ENCODE peak calls at places on chromosomes 6 and 20, in six cellular contexts. K, Z, A, G, Y and N are unnamed samples.

GRCh38 chr6:55603987-55604386 is 25.0 kb upstream of the HMGCLL1 start:
- DNase-seq in A (no peak), K (no peak), G (no peak), Y (no peak), Z (no peak), N (no peak)

GRCh38 chr6:105192707-105193465 is 13.1 kb upstream of the POPDC3 start:
- DNase-seq in Y (no peak), A (no peak), G (no peak), Z (no peak), K (no peak), N (no peak)

GRCh38 chr6:11950109-11950508 is 62.0 kb upstream of the HIVEP1 start:
- DNase-seq in Y (no peak), G (no peak), K (no peak), Z (no peak), A (no peak), N (no peak)

GRCh38 chr20:48039514-48039913 is 254.2 kb upstream of the SULF2 start:
- DNase-seq in A (no peak), Y (no peak), G (no peak), K (no peak), Z (no peak), N (no peak)

GRCh38 chr20:23826541-23827018 is at the start of gene CST2:
- DNase-seq in G (no peak), A (no peak), Z (no peak), K (no peak), Y (no peak), N (no peak)

GRCh38 chr6:80179691-80180090 is 73.2 kb downstream of the BCKDHB start:
- DNase-seq in Y (no peak), A (no peak), G (no peak), Z (no peak), K (no peak), N (no peak)

GRCh38 chr6:30129818-30130679 is 5.9 kb upstream of the TRIM40 start:
- DNase-seq in G (no peak), A (no peak), Z (no peak), K (no peak), Y (no peak), N (no peak)

GRCh38 chr20:54086444-54087134 is 16.2 kb upstream of the BCAS1 start:
- DNase-seq in Y (no peak), A (no peak), Z (no peak), G (no peak), K (no peak), N (no peak)

GRCh38 chr20:18004389-18005031 is 35.7 kb downstream of the MGME1 start:
- DNase-seq in A (peak; percentile 60), G (no peak), K (no peak), Y (no peak), Z (no peak), N (no peak)

GRCh38 chr6:20830576-20830975 is 296.3 kb downstream of the CDKAL1 start:
- DNase-seq in A (no peak), K (no peak), Y (no peak), Z (no peak), G (no peak), N (no peak)

DNA sequence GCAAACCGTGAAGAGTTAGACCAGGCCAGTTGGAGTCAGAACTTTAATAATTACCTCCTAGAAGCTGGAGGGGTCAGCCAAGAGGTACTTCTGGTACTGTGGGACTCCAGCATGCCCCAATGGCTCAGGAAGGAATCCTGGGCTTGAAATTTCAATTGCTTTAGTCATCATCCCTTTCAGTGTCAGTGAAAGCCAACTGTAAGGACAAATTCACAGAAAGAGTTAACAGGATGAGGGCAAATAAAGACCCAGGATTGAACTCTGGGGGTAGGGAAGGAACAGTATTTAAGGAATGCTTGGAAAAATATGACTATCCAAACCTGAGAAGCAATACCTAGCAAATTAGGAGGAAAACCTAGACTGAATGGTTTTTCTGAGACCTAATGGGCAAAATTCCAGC is 735.1 kb upstream of the MARCKS start:
- DNase-seq in A (no peak), K (no peak), Y (no peak), G (no peak), Z (no peak), N (no peak)
- TF ChIP-seq CTCF in A (no peak), K (peak; percentile 29), Y (no peak), G (no peak), Z (peak; percentile 7), N (no peak)

DNA sequence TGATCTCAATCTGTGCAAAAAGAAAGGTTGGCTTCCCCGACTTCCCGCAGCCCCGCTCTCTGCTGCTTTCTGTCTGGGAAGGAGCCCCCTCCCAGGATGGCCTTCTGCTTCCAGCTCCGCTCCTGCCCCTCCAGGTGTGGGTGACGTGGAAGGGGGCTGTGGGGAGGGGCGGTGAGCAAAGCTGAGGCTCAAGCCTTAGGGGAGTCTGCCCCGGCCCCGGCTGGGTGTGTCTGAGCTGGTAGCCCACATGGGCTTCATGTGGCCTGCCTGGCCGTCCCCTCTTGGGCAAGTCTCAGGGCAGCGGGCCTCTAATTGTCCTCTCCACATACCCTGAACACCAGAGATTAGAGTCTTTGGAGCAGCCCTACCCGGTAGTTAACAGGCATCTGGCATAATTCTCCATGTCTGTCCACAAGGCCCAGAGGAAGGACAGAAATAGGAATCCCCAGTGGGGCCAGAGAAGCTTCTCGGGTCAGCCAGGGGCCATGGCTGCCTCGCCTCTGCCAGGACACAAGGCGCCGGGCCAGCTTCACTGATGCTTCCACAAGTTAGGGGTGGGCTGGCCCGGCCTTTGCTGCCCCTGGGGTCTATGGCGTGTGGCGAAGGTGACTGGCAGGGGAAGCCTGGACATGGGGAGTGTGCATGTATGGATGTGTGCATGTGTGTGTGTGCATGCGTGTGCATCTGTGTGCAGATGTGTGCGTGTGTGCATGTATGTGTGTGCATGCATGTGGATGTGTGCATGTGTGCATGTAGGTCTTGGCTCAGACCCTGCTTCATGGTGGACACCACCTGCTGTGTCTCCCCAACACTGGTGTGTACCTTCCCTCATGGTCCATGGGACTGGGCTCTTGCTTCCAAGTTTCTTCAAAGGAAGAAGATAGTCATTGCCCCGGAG is 24.1 kb downstream of the FRMD1 start:
- DNase-seq in K (peak; percentile 81), Y (no peak), Z (no peak), G (no peak), A (peak; percentile 65), N (peak; percentile 86)
- H3K27me3 ChIP-seq in K (no peaks in the 10 kb centered on the region), Y (no peaks in the 10 kb centered on the region), Z (no peaks in the 10 kb centered on the region), G (no peaks in the 10 kb centered on the region), A (no peaks in the 10 kb centered on the region), N (no peaks in the 10 kb centered on the region)

GRCh38 chr6:157221049-157221816 is 102.1 kb downstream of the TMEM242 start:
- DNase-seq in Z (peak; percentile 80), G (peak; percentile 94), A (peak; percentile 88), K (peak; percentile 84), Y (peak; percentile 72), N (peak; percentile 73)
- TF ChIP-seq CTCF in Z (no peak), G (peak; percentile 39), A (no peak), K (peak; percentile 41), Y (peak; percentile 32), N (peak; percentile 45)

GRCh38 chr20:43238833-43239232 is 49.1 kb upstream of the PTPRT start:
- DNase-seq in Z (peak; percentile 48), K (no peak), A (no peak), Y (no peak), G (no peak), N (no peak)
- H3K27me3 ChIP-seq in Z (no peaks in the 10 kb centered on the region), K (peaks cover 86% of the 10 kb centered on the region), A (no peaks in the 10 kb centered on the region), Y (no peaks in the 10 kb centered on the region), G (no peaks in the 10 kb centered on the region), N (peaks cover 9% of the 10 kb centered on the region)

GRCh38 chr6:106609699-106610098 is 19.6 kb downstream of the RTN4IP1 start:
- DNase-seq in K (no peak), Z (no peak), G (peak; percentile 44), Y (no peak), A (peak; percentile 60), N (no peak)
- TF ChIP-seq CTCF in K (no peak), Z (peak; percentile 50), G (peak; percentile 57), Y (no peak), A (peak; percentile 20), N (no peak)

DNA sequence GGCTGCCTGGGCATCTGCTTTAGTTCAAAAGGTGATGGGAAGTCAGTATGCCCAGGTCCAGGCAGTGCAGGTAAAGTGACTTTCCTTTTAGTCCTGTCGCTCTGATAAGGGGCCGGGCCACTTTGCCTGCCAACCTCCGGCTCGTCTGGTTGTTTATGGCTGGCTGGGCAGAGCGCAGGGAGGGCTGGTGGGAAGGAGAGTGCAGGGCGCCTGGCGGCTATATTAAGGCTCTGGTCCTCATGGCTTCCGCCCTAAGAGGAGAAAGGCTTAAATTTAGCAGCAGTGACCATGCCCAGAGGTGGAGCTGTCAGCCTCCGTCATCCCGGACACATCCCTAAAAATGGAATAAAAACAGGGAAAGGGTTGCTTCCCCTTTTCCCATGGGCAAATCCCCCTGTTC is 14.6 kb downstream of the GATA5 start:
- DNase-seq in Y (no peak), K (peak; percentile 44), Z (no peak), A (no peak), G (no peak), N (peak; percentile 47)
- H3K27me3 ChIP-seq in Y (no peaks in the 10 kb centered on the region), K (peaks cover 47% of the 10 kb centered on the region), Z (no peaks in the 10 kb centered on the region), A (no peaks in the 10 kb centered on the region), G (no peaks in the 10 kb centered on the region), N (peaks cover 15% of the 10 kb centered on the region)

GRCh38 chr6:159529820-159530405 is 163.1 kb downstream of the SOD2 start:
- DNase-seq in Z (no peak), Y (no peak), K (peak; percentile 35), G (no peak), A (no peak), N (no peak)
- TF ChIP-seq CTCF in Z (no peak), Y (no peak), K (no peak), G (no peak), A (no peak), N (no peak)